ENCODE peak calls at places on chromosomes 16 and 17, in five cellular contexts. F, Q, S, V and C are unnamed samples.

GRCh38 chr17:76270770-76271668 is 5.9 kb downstream of the UBALD2 start:
- DNase-seq in F (no peak), Q (no peak), S (no peak), V (no peak), C (no peak)

GRCh38 chr16:75262104-75262799 is 10.8 kb upstream of the BCAR1 start:
- DNase-seq in F (no peak), Q (no peak), S (no peak), V (peak), C (peak)

GRCh38 chr17:74786411-74787097 is 10.4 kb upstream of the NAT9 start:
- DNase-seq in F (no peak), Q (no peak), S (no peak), V (no peak), C (no peak)

GRCh38 chr17:72404872-72405271 is 284.1 kb downstream of the SOX9 start:
- DNase-seq in F (no peak), Q (no peak), S (peak), V (no peak), C (no peak)

GRCh38 chr16:84606081-84606875 is 11.6 kb downstream of the COTL1 start:
- DNase-seq in F (no peak), Q (no peak), S (no peak), V (no peak), C (no peak)

GRCh38 chr16:56281256-56281805 is 90.0 kb downstream of the GNAO1 start:
- DNase-seq in F (no peak), Q (no peak), S (no peak), V (no peak), C (no peak)

GRCh38 chr16:84054271-84054670 is 11.7 kb upstream of the SLC38A8 start:
- DNase-seq in F (no peak), Q (no peak), S (no peak), V (peak), C (peak)

GRCh38 chr16:88730632-88731607 is 24.6 kb downstream of the CTU2 start:
- DNase-seq in F (no peak), Q (no peak), S (no peak), V (no peak), C (no peak)

GRCh38 chr17:40069751-40070643 is 7.2 kb downstream of the THRA start:
- DNase-seq in F (no peak), Q (no peak), S (peak), V (no peak), C (no peak)

GRCh38 chr16:49701867-49702494 is 153.9 kb downstream of the ZNF423 start:
- DNase-seq in F (no peak), Q (no peak), S (no peak), V (peak), C (peak)

GRCh38 chr17:76139801-76140660 is 1.0 kb downstream of the FOXJ1 start:
- DNase-seq in F (peak), Q (peak), S (no peak), V (no peak), C (peak)

GRCh38 chr16:50680907-50681885 is at the start of gene SNX20:
- DNase-seq in F (no peak), Q (peak), S (no peak), V (peak), C (peak)

GRCh38 chr17:81302861-81303326 is 7.8 kb upstream of the SLC38A10 start:
- DNase-seq in F (no peak), Q (no peak), S (no peak), V (no peak), C (no peak)

GRCh38 chr17:42414782-42415409 is 8.2 kb downstream of the CAVIN1 start:
- DNase-seq in F (peak), Q (peak), S (no peak), V (no peak), C (no peak)

GRCh38 chr16:19135896-19136438 is 22.2 kb downstream of the ITPRIPL2 start:
- DNase-seq in F (no peak), Q (no peak), S (no peak), V (no peak), C (no peak)

GRCh38 chr17:21171309-21171922 is 42.5 kb downstream of the TMEM11 start:
- DNase-seq in F (no peak), Q (peak), S (no peak), V (no peak), C (no peak)

GRCh38 chr17:57935833-57936807 is 19.1 kb downstream of the CUEDC1 start:
- DNase-seq in F (no peak), Q (no peak), S (no peak), V (peak), C (peak)

GRCh38 chr17:45785373-45786193 is 1.5 kb downstream of the CRHR1 start:
- DNase-seq in F (no peak), Q (no peak), S (no peak), V (no peak), C (no peak)

GRCh38 chr17:61073799-61074513 is 325.7 kb upstream of the TBX2 start:
- DNase-seq in F (no peak), Q (no peak), S (no peak), V (no peak), C (no peak)

GRCh38 chr16:11986521-11987057 is 10.1 kb downstream of the SNX29 start:
- DNase-seq in F (no peak), Q (no peak), S (no peak), V (no peak), C (no peak)

GRCh38 chr17:14351493-14351892 is 50.6 kb downstream of the HS3ST3B1 start:
- DNase-seq in F (no peak), Q (peak), S (no peak), V (no peak), C (no peak)

GRCh38 chr17:12955521-12955920 is 62.3 kb downstream of the ELAC2 start:
- DNase-seq in F (no peak), Q (no peak), S (no peak), V (no peak), C (no peak)

GRCh38 chr17:74380086-74380958 is 13.0 kb downstream of the GPR142 start:
- DNase-seq in F (no peak), Q (no peak), S (no peak), V (peak), C (no peak)

GRCh38 chr17:64781394-64781793 is 119.3 kb upstream of the SMURF2 start:
- DNase-seq in F (no peak), Q (no peak), S (no peak), V (peak), C (peak)

GRCh38 chr17:80696456-80696855 is 151.8 kb downstream of the RPTOR start:
- DNase-seq in F (no peak), Q (no peak), S (no peak), V (no peak), C (no peak)

GRCh38 chr17:71846561-71846960 is 274.3 kb upstream of the SOX9 start:
- DNase-seq in F (no peak), Q (no peak), S (no peak), V (no peak), C (no peak)

GRCh38 chr16:89178453-89179147 is 7.1 kb downstream of the CDH15 start:
- DNase-seq in F (no peak), Q (no peak), S (no peak), V (no peak), C (no peak)

GRCh38 chr17:14303343-14304221 is 2.7 kb downstream of the HS3ST3B1 start:
- DNase-seq in F (no peak), Q (no peak), S (no peak), V (no peak), C (no peak)

GRCh38 chr16:77660311-77660710 is 62.0 kb upstream of the NUDT7 start:
- DNase-seq in F (no peak), Q (no peak), S (no peak), V (no peak), C (no peak)

GRCh38 chr17:78532922-78533640 is 44.1 kb downstream of the DNAH17 start:
- DNase-seq in F (no peak), Q (no peak), S (no peak), V (no peak), C (no peak)

GRCh38 chr17:65438173-65438572 is 123.3 kb downstream of the AXIN2 start:
- DNase-seq in F (no peak), Q (no peak), S (no peak), V (no peak), C (no peak)

GRCh38 chr16:27241658-27242057 is 26.9 kb downstream of the NSMCE1 start:
- DNase-seq in F (no peak), Q (no peak), S (no peak), V (no peak), C (peak)

GRCh38 chr17:76252040-76252954 is 12.0 kb upstream of the RNF157 start:
- DNase-seq in F (no peak), Q (no peak), S (no peak), V (peak), C (peak)

GRCh38 chr17:44941712-44942331 is 5.8 kb downstream of the KIF18B start:
- DNase-seq in F (no peak), Q (no peak), S (no peak), V (peak), C (no peak)

GRCh38 chr16:24988593-24989338 is 26.4 kb downstream of the ARHGAP17 start:
- DNase-seq in F (no peak), Q (no peak), S (no peak), V (no peak), C (no peak)

GRCh38 chr17:31487648-31488263 is 96.3 kb downstream of the RAB11FIP4 start:
- DNase-seq in F (peak), Q (peak), S (peak), V (peak), C (peak)

GRCh38 chr17:40307001-40307690 is 1.8 kb upstream of the RARA start:
- DNase-seq in F (no peak), Q (peak), S (no peak), V (no peak), C (no peak)

GRCh38 chr16:85216522-85217375 is 104.5 kb upstream of the CIBAR2 start:
- DNase-seq in F (no peak), Q (peak), S (peak), V (no peak), C (no peak)

GRCh38 chr16:407253-407652 is 5.6 kb downstream of the DECR2 start:
- DNase-seq in F (no peak), Q (no peak), S (no peak), V (no peak), C (no peak)